ENCODE peak calls at places on chromosomes 6 and 20, in seven cellular contexts. I is GM23338, Y is HepG2, U is SK-N-SH, L is esophagus muscularis mucosa, C is upper lobe of left lung, R is sigmoid colon. D is an unnamed sample.

GRCh38 chr6:34553146-34553545 is 3.0 kb downstream of the SPDEF start:
- DNase-seq in I (no peak), Y (no peak), U (no peak), L (no peak), C (no peak), R (no peak), D (no peak)

GRCh38 chr6:40791004-40791403 is 203.8 kb upstream of the LRFN2 start:
- DNase-seq in I (no peak), Y (no peak), U (no peak), L (no peak), C (no peak), R (no peak), D (no peak)

GRCh38 chr6:34657037-34657306 is 39.6 kb downstream of the ILRUN start:
- DNase-seq in I (no peak), Y (no peak), U (no peak), L (no peak), C (no peak), R (no peak), D (no peak)

GRCh38 chr6:45557454-45557853 is 179.7 kb upstream of the SUPT3H start:
- DNase-seq in I (no peak), Y (no peak), U (no peak), L (no peak), C (no peak), R (no peak), D (no peak)

GRCh38 chr6:48061630-48062029 is 49.4 kb downstream of the PTCHD4 start:
- DNase-seq in I (no peak), Y (no peak), U (no peak), L (no peak), C (no peak), R (no peak), D (no peak)

GRCh38 chr6:19450651-19451050 is 386.5 kb upstream of the ID4 start:
- DNase-seq in I (no peak), Y (no peak), U (no peak), L (no peak), C (no peak), R (no peak), D (no peak)

GRCh38 chr6:141321486-141322347 is 811.0 kb upstream of the GJE1 start:
- DNase-seq in I (no peak), Y (no peak), U (no peak), L (no peak), C (no peak), R (no peak), D (no peak)

GRCh38 chr6:19554356-19555225 is 282.6 kb upstream of the ID4 start:
- DNase-seq in I (no peak), Y (no peak), U (no peak), L (no peak), C (no peak), R (peak; percentile 65), D (no peak)

GRCh38 chr6:11043961-11044711 is at the start of gene ELOVL2:
- DNase-seq in I (peak; percentile 76), Y (peak; percentile 59), U (peak; percentile 95), L (no peak), C (no peak), R (no peak), D (no peak)

GRCh38 chr6:89413006-89413400 is 930 bp upstream of the RRAGD start:
- DNase-seq in I (no peak), Y (no peak), U (no peak), L (peak; percentile 80), C (peak; percentile 66), R (no peak), D (no peak)

GRCh38 chr6:146968041-146968760 is 236.0 kb upstream of the STXBP5 start:
- DNase-seq in I (no peak), Y (no peak), U (peak; percentile 39), L (no peak), C (no peak), R (no peak), D (no peak)

GRCh38 chr6:129402244-129402643 is 307.7 kb downstream of the ARHGAP18 start:
- DNase-seq in I (no peak), Y (no peak), U (no peak), L (no peak), C (no peak), R (no peak), D (no peak)

GRCh38 chr20:62860391-62860923 is 1.2 kb downstream of the TCFL5 start:
- DNase-seq in I (peak; percentile 32), Y (peak; percentile 39), U (no peak), L (no peak), C (no peak), R (no peak), D (no peak)

GRCh38 chr6:165922309-165922794 is 245.3 kb downstream of the TBXT start:
- DNase-seq in I (no peak), Y (no peak), U (no peak), L (no peak), C (no peak), R (no peak), D (no peak)

GRCh38 chr6:42137192-42137753 is 5.1 kb downstream of the C6orf132 start:
- DNase-seq in I (peak; percentile 74), Y (peak; percentile 92), U (peak; percentile 63), L (no peak), C (peak; percentile 66), R (no peak), D (peak; percentile 48)

DNA sequence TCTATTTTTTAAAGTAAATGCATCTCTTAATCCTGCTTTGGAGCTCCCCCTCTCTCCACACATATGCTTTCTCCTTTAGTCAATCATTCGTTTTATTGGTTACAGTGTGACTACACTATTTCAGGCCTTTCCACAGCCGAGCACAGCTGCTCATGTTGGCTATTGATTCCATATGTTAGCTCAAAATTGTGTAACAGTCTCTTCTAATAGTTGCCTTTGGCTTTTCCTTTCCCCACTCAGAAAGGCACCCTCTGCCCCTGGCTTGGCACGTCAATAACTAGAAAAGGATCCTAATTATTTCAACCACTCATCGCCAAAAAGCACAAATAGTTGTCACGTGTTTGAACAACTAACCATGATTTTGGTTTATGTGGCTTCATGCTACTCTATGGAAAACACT is 410.3 kb upstream of the SLC35B3 start:
- DNase-seq in I (no peak), Y (no peak), U (no peak), L (no peak), C (no peak), R (no peak), D (no peak)
- TF ChIP-seq POLR2AphosphoS5 in I (no peak), Y (no peak), U (no peak), L (no peak), C (no peak), R (no peak), D (no peak)

GRCh38 chr6:140319209-140319608 is 944.8 kb upstream of the CITED2 start:
- DNase-seq in I (no peak), Y (peak; percentile 11), U (no peak), L (no peak), C (no peak), R (no peak), D (no peak)
- H3K4me3 ChIP-seq in I (no peak overlapping the region), Y (peak overlapping the region; percentile 36), U (no peak overlapping the region), L (no peak overlapping the region), C (no peak overlapping the region), R (peak overlapping the region; percentile 14), D (no peak overlapping the region)

GRCh38 chr6:149271348-149272340 is 45.9 kb upstream of the TAB2 start:
- DNase-seq in I (no peak), Y (no peak), U (no peak), L (no peak), C (peak; percentile 41), R (no peak), D (no peak)
- TF ChIP-seq POLR2AphosphoS5 in I (no peak), Y (no peak), U (no peak), L (no peak), C (no peak), R (no peak), D (no peak)

GRCh38 chr6:119328254-119328653 is 21.3 kb downstream of the MAN1A1 start:
- DNase-seq in I (no peak), Y (no peak), U (no peak), L (no peak), C (no peak), R (no peak), D (no peak)
- H3K4me3 ChIP-seq in I (no peak overlapping the region), Y (no peak overlapping the region), U (no peak overlapping the region), L (no peak overlapping the region), C (no peak overlapping the region), R (no peak overlapping the region), D (no peak overlapping the region)

GRCh38 chr20:20743511-20744169 is 31.2 kb upstream of the RALGAPA2 start:
- DNase-seq in I (peak; percentile 71), Y (peak; percentile 57), U (no peak), L (no peak), C (peak; percentile 67), R (peak; percentile 89), D (no peak)
- TF ChIP-seq POLR2AphosphoS5 in I (no peak), Y (no peak), U (no peak), L (peak; percentile 48), C (peak; percentile 93), R (no peak), D (no peak)

GRCh38 chr20:39800548-39800947 is 838.4 kb downstream of the DHX35 start:
- DNase-seq in I (no peak), Y (no peak), U (no peak), L (no peak), C (no peak), R (peak; percentile 69), D (no peak)
- H3K4me3 ChIP-seq in I (no peak overlapping the region), Y (no peak overlapping the region), U (no peak overlapping the region), L (no peak overlapping the region), C (no peak overlapping the region), R (no peak overlapping the region), D (no peak overlapping the region)

DNA sequence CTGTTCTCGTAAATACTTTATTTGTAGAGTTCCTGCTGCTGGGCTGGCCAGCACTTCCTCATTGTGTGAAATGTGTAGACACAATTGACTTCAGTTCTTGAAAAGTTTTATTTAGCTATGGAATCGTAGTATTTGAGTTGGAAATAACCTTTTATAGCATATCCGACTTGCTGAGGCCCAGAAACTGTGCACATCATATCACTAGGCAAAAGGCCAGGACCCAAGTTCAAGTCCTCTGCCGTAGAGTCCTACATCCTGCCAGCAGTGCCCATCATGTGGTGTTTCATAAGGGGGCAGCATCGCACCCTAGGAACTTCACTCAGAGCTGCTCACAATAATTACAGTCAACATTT is 207.7 kb upstream of the SNX9 start:
- DNase-seq in I (no peak), Y (no peak), U (no peak), L (no peak), C (no peak), R (no peak), D (no peak)
- TF ChIP-seq POLR2AphosphoS5 in I (no peak), Y (no peak), U (no peak), L (no peak), C (no peak), R (no peak), D (no peak)

D was measured in breast epithelium.